ENCODE peak calls at places on chromosomes 6 and 20, in seven cellular contexts. R, D, V, I, Y, A and B are unnamed samples.

GRCh38 chr6:111615916-111616612 is 10.4 kb upstream of the TRAF3IP2 start:
- DNase-seq in A (no peak), I (no peak), R (no peak), D (no peak), V (no peak), Y (no peak), B (no peak)

GRCh38 chr6:37818536-37819176 is 871 bp upstream of the ZFAND3 start:
- DNase-seq in V (peak), R (peak), I (peak), D (peak), A (peak), Y (peak), B (peak)

GRCh38 chr20:37336369-37337207 is 9.4 kb upstream of the SRC start:
- DNase-seq in Y (no peak), R (peak), V (no peak), A (peak), I (no peak), D (peak), B (no peak)

GRCh38 chr6:153103256-153103655 is 27.8 kb downstream of the RGS17 start:
- DNase-seq in D (no peak), I (no peak), Y (no peak), V (no peak), A (no peak), R (no peak), B (no peak)

GRCh38 chr6:147156218-147156617 is 48.0 kb upstream of the STXBP5 start:
- DNase-seq in Y (no peak), I (no peak), A (no peak), D (no peak), R (no peak), V (no peak), B (no peak)

GRCh38 chr20:43767686-43768474 is 41.1 kb upstream of the GTSF1L start:
- DNase-seq in V (peak), A (no peak), D (no peak), I (no peak), Y (peak), R (peak), B (peak)

GRCh38 chr6:5645903-5646302 is 360.8 kb downstream of the NRN1 start:
- DNase-seq in A (no peak), V (no peak), R (no peak), D (no peak), I (no peak), Y (no peak), B (no peak)

GRCh38 chr6:26404534-26404933 is 2.5 kb downstream of the BTN3A1 start:
- DNase-seq in D (no peak), I (no peak), R (no peak), Y (no peak), V (no peak), A (no peak), B (no peak)

GRCh38 chr6:138492113-138492512 is 7.2 kb downstream of the NHSL1 start:
- DNase-seq in R (peak), A (no peak), V (no peak), D (no peak), I (no peak), Y (peak), B (no peak)

GRCh38 chr6:113968472-113968871 is 2.5 kb downstream of the HDAC2 start:
- DNase-seq in A (no peak), Y (no peak), R (no peak), V (no peak), I (no peak), D (no peak), B (no peak)

GRCh38 chr6:133630651-133631050 is 258.3 kb upstream of the TCF21 start:
- DNase-seq in I (no peak), D (no peak), A (no peak), Y (peak), R (no peak), V (no peak), B (no peak)

GRCh38 chr6:90401933-90402830 is 105.5 kb upstream of the BACH2 start:
- DNase-seq in A (no peak), D (peak), V (no peak), Y (no peak), I (no peak), R (no peak), B (no peak)

GRCh38 chr6:165767228-165767627 is 104.2 kb upstream of the PDE10A start:
- DNase-seq in A (no peak), V (no peak), D (no peak), R (no peak), I (no peak), Y (peak), B (no peak)

GRCh38 chr6:32852844-32853540 is 512 bp downstream of the TAP1 start:
- DNase-seq in D (peak), V (peak), Y (peak), R (no peak), I (peak), A (no peak), B (no peak)

GRCh38 chr6:90619221-90619620 is 32.3 kb upstream of the MAP3K7 start:
- DNase-seq in I (no peak), R (no peak), Y (no peak), V (no peak), D (no peak), A (no peak), B (no peak)

GRCh38 chr20:18992418-18992817 is 178.8 kb downstream of the SCP2D1 start:
- DNase-seq in D (no peak), V (no peak), R (no peak), A (no peak), I (no peak), Y (no peak), B (no peak)

GRCh38 chr20:59948212-59948611 is 8.0 kb downstream of the FAM217B start:
- DNase-seq in V (no peak), I (no peak), D (no peak), R (no peak), Y (no peak), A (no peak), B (no peak)

GRCh38 chr6:135905604-135906300 is 54.3 kb downstream of the PDE7B start:
- DNase-seq in I (no peak), R (no peak), V (no peak), D (no peak), Y (peak), A (no peak), B (no peak)

GRCh38 chr6:150254671-150255228 is 111.9 kb downstream of the PPP1R14C start:
- DNase-seq in V (no peak), D (no peak), A (no peak), R (no peak), Y (no peak), I (no peak), B (no peak)

GRCh38 chr20:6708010-6708409 is 59.5 kb upstream of the BMP2 start:
- DNase-seq in R (no peak), D (no peak), V (peak), I (no peak), A (peak), Y (peak), B (peak)

GRCh38 chr20:41956316-41957050 is 338.3 kb upstream of the CHD6 start:
- DNase-seq in I (no peak), D (no peak), Y (peak), V (no peak), A (no peak), R (peak), B (no peak)

GRCh38 chr6:150200428-150201105 is 57.7 kb downstream of the PPP1R14C start:
- DNase-seq in A (no peak), D (no peak), I (no peak), R (peak), Y (no peak), V (no peak), B (no peak)